ENCODE peak calls at places on chromosomes 16 and 17, in seven cellular contexts. H is NB4, R is fibroblast of pulmonary artery, L is stomach, N is right atrium auricular region, Q is AG09309, A is fibroblast of villous mesenchyme. Z is an unnamed sample.

GRCh38 chr16:50403491-50403890 is 34.7 kb upstream of the BRD7 start:
- DNase-seq in H (no peak), R (no peak), L (peak; percentile 67), N (peak; percentile 16), Q (no peak), A (no peak), Z (no peak)

GRCh38 chr17:2107506-2107905 is 52.6 kb downstream of the HIC1 start:
- DNase-seq in H (no peak), R (no peak), L (no peak), N (no peak), Q (no peak), A (no peak), Z (no peak)

GRCh38 chr17:17820046-17820445 is 16.7 kb downstream of the SREBF1 start:
- DNase-seq in H (no peak), R (no peak), L (no peak), N (no peak), Q (no peak), A (no peak), Z (no peak)

GRCh38 chr16:65274576-65274975 is 152.7 kb upstream of the CDH11 start:
- DNase-seq in H (no peak), R (no peak), L (no peak), N (no peak), Q (no peak), A (no peak), Z (peak; percentile 25)

GRCh38 chr16:22638393-22639206 is 127.9 kb downstream of the NPIPB5 start:
- DNase-seq in H (peak; percentile 56), R (peak; percentile 28), L (no peak), N (no peak), Q (peak; percentile 57), A (peak; percentile 62), Z (peak; percentile 88)

GRCh38 chr17:66087073-66087472 is 104.9 kb downstream of the CEP112 start:
- DNase-seq in H (no peak), R (peak; percentile 19), L (no peak), N (no peak), Q (peak; percentile 1), A (peak; percentile 9), Z (peak; percentile 61)

GRCh38 chr16:68704232-68704867 is 32.7 kb upstream of the CDH1 start:
- DNase-seq in H (peak; percentile 78), R (peak; percentile 66), L (peak; percentile 92), N (no peak), Q (peak; percentile 13), A (peak; percentile 66), Z (peak; percentile 55)

GRCh38 chr16:85136705-85137322 is 24.5 kb upstream of the CIBAR2 start:
- DNase-seq in H (no peak), R (peak; percentile 66), L (peak; percentile 31), N (peak; percentile 76), Q (no peak), A (peak; percentile 53), Z (no peak)

GRCh38 chr17:4130715-4131114 is 12.1 kb downstream of the ZZEF1 start:
- DNase-seq in H (no peak), R (no peak), L (no peak), N (no peak), Q (no peak), A (peak; percentile 50), Z (peak; percentile 61)

GRCh38 chr17:27496005-27496404 is 39.8 kb downstream of the KSR1 start:
- DNase-seq in H (no peak), R (no peak), L (no peak), N (no peak), Q (no peak), A (no peak), Z (peak; percentile 24)

GRCh38 chr16:65415460-65415859 is 293.6 kb upstream of the CDH11 start:
- DNase-seq in H (no peak), R (no peak), L (no peak), N (no peak), Q (no peak), A (peak; percentile 57), Z (peak; percentile 16)

GRCh38 chr16:30350134-30350871 is 4.8 kb downstream of the CD2BP2 start:
- DNase-seq in H (peak; percentile 47), R (no peak), L (no peak), N (no peak), Q (no peak), A (no peak), Z (no peak)

DNA sequence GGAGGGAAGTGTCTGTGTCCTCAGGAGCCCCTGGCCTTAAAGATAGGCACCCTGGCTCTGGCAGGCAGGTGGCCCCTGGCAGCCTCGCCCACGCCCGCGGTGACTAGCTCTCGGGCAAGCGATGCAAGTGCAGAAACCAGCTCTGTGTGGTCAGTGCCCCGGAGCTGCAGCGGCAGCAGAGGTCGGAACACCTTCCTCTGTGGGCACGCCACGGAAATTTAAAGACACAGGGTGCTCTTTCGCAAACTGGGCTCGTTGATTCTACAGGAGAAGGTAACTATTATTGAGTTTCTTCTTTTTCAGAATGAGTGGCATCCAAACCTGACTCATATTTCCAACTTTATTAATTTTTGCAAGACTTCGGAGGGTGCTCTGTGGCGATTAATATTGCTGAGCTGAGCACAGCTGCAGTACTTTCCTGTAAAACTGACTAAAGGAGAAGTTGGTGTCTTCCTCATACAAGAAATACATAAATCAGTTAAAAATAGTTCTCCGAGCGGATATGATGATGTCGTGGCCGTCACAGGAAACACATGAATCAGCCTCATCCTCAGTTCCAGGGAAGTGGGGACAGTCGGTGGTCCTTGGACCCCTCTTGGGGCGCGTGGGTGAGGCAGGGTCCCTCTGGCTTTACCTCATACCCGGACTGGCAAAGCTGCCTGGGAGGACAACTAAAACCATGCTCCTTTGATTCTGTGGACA is 120.2 kb downstream of the METRNL start:
- DNase-seq in H (peak; percentile 91), R (no peak), L (peak; percentile 51), N (no peak), Q (peak; percentile 52), A (no peak), Z (peak; percentile 83)
- H3K4me3 ChIP-seq in H (peak overlapping the region; percentile 40), R (no peak overlapping the region), L (peak overlapping the region; percentile 7), N (no peak overlapping the region), Q (no peak overlapping the region), A (no peak overlapping the region), Z (no peak overlapping the region)

GRCh38 chr17:6853764-6854442 is 22.4 kb upstream of the TEKT1 start:
- DNase-seq in H (no peak), R (no peak), L (no peak), N (no peak), Q (no peak), A (no peak), Z (no peak)
- TF ChIP-seq CTCF in H (no peak), R (peak; percentile 15), L (no peak), N (no peak), Q (peak; percentile 25), A (peak; percentile 24), Z (peak; percentile 34)

GRCh38 chr16:47460755-47461597 is at the start of the genes ITFG1 and PHKB:
- DNase-seq in H (peak; percentile 98), R (peak; percentile 92), L (peak; percentile 91), N (peak; percentile 86), Q (peak; percentile 60), A (peak; percentile 91), Z (peak; percentile 92)
- H3K4me3 ChIP-seq in H (peak within 1 kb of the TSS; percentile 94), R (peak within 1 kb of the TSS; percentile 98), L (peak within 1 kb of the TSS; percentile 91), N (peak within 1 kb of the TSS; percentile 85), Q (peak within 1 kb of the TSS; percentile 97), A (peak within 1 kb of the TSS; percentile 98), Z (peak within 1 kb of the TSS; percentile 98)

DNA sequence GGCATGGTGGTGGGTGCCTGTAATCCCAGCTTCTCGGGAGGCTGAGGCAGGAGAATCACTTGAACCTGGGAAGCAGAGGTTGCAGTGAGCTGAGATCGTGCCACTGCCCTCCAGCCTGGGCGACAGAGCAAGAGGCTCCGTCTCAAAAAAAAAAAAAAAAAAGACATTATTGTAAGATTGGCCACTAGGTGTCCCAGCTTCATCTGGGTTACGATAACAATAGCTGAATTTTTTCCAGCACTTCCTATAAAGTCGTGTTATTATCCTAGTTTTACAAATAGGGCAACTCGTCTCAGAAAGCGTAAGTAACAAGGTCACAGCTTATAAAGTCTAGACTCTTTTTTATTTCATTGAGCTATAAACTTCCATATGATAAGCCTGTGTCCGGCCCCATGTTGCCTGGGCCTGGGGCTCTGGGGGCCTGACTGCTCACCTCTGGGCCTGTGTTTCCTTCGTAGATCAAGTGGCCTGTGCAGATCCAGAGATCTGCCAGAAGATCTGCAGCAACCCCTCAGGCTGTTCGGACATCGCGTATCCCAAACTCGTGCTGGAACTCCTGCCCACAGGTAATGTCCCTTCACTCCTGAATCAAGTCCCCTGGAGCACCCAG is 60.5 kb downstream of the SLC5A11 start:
- DNase-seq in H (peak; percentile 37), R (peak; percentile 56), L (no peak), N (no peak), Q (no peak), A (peak; percentile 26), Z (peak; percentile 26)
- TF ChIP-seq CTCF in H (peak; percentile 22), R (peak; percentile 52), L (no peak), N (peak; percentile 39), Q (peak; percentile 44), A (peak; percentile 51), Z (peak; percentile 57)

GRCh38 chr17:28899212-28899815 is 1.8 kb upstream of the FLOT2 start:
- DNase-seq in H (peak; percentile 34), R (no peak), L (no peak), N (no peak), Q (no peak), A (no peak), Z (no peak)

GRCh38 chr17:28898261-28898955 is 875 bp upstream of the FLOT2 start:
- DNase-seq in H (no peak), R (no peak), L (no peak), N (no peak), Q (no peak), A (no peak), Z (no peak)

GRCh38 chr17:28902819-28903545 is at the start of gene DHRS13:
- DNase-seq in H (peak; percentile 97), R (peak; percentile 88), L (peak; percentile 96), N (peak; percentile 72), Q (no peak), A (peak; percentile 86), Z (peak; percentile 74)

GRCh38 chr17:28901866-28902818 is 737 bp downstream of the DHRS13 start:
- DNase-seq in H (peak; percentile 77), R (no peak), L (peak; percentile 46), N (no peak), Q (no peak), A (no peak), Z (peak; percentile 30)

GRCh38 chr17:28900986-28901726 is 1.7 kb downstream of the DHRS13 start:
- DNase-seq in H (no peak), R (no peak), L (no peak), N (no peak), Q (no peak), A (no peak), Z (no peak)
- H3K4me3 ChIP-seq in H (peak overlapping the region; percentile 61), R (no peak overlapping the region), L (peak overlapping the region; percentile 65), N (no peak overlapping the region), Q (no peak overlapping the region), A (no peak overlapping the region), Z (no peak overlapping the region)

GRCh38 chr17:21126645-21127507 is at the start of gene DHRS7B:
- DNase-seq in H (peak; percentile 97), R (peak; percentile 91), L (peak; percentile 98), N (peak; percentile 94), Q (peak; percentile 48), A (peak; percentile 88), Z (peak; percentile 85)
- TF ChIP-seq CTCF in H (no peak), R (no peak), L (no peak), N (no peak), Q (no peak), A (no peak), Z (peak; percentile 6)

Z was measured in AG10803.